ENCODE peak calls at places on chromosome 20, in six cellular contexts. One of them, this sample, is unnamed.

GRCh38 chr20:59446361-59446760 is 145.9 kb downstream of the EDN3 start:
- DNase-seq in HCT116: no peak
- DNase-seq in body of pancreas: no peak
- DNase-seq in psoas muscle: no peak
- DNase-seq in ascending aorta: no peak
- DNase-seq in SK-N-SH: no peak
- DNase-seq in this sample: no peak

GRCh38 chr20:5104479-5104878 is 15.3 kb downstream of the PCNA start:
- DNase-seq in body of pancreas: no peak
- DNase-seq in psoas muscle: no peak
- DNase-seq in ascending aorta: no peak
- DNase-seq in SK-N-SH: no peak
- DNase-seq in HCT116: no peak
- DNase-seq in this sample: no peak

GRCh38 chr20:9156529-9157280 is 87.8 kb downstream of the PLCB4 start:
- DNase-seq in psoas muscle: no peak
- DNase-seq in ascending aorta: no peak
- DNase-seq in SK-N-SH: no peak
- DNase-seq in body of pancreas: no peak
- DNase-seq in HCT116: no peak
- DNase-seq in this sample: no peak

GRCh38 chr20:38554986-38555385 is 26.0 kb upstream of the ADIG start:
- DNase-seq in ascending aorta: no peak
- DNase-seq in body of pancreas: no peak
- DNase-seq in SK-N-SH: no peak
- DNase-seq in psoas muscle: no peak
- DNase-seq in HCT116: no peak
- DNase-seq in this sample: no peak

GRCh38 chr20:13101276-13101675 is 92.5 kb downstream of the SPTLC3 start:
- DNase-seq in HCT116: no peak
- DNase-seq in psoas muscle: no peak
- DNase-seq in SK-N-SH: no peak
- DNase-seq in ascending aorta: no peak
- DNase-seq in body of pancreas: no peak
- DNase-seq in this sample: no peak

GRCh38 chr20:24755411-24755922 is 193.6 kb upstream of the CST7 start:
- DNase-seq in HCT116: no peak
- DNase-seq in ascending aorta: no peak
- DNase-seq in body of pancreas: no peak
- DNase-seq in SK-N-SH: no peak
- DNase-seq in psoas muscle: no peak
- DNase-seq in this sample: no peak

GRCh38 chr20:13356087-13356486 is 135.0 kb downstream of the ISM1 start:
- DNase-seq in body of pancreas: no peak
- DNase-seq in psoas muscle: no peak
- DNase-seq in SK-N-SH: no peak
- DNase-seq in HCT116: no peak
- DNase-seq in ascending aorta: no peak
- DNase-seq in this sample: no peak

GRCh38 chr20:54415967-54416366 is 59.4 kb upstream of the DOK5 start:
- DNase-seq in body of pancreas: no peak
- DNase-seq in SK-N-SH: no peak
- DNase-seq in psoas muscle: no peak
- DNase-seq in ascending aorta: no peak
- DNase-seq in HCT116: no peak
- DNase-seq in this sample: no peak

GRCh38 chr20:35135867-35136586 is 11.1 kb downstream of the EDEM2 start:
- DNase-seq in body of pancreas: no peak
- DNase-seq in ascending aorta: no peak
- DNase-seq in HCT116: no peak
- DNase-seq in SK-N-SH: no peak
- DNase-seq in psoas muscle: peak; percentile 62
- DNase-seq in this sample: no peak

GRCh38 chr20:31709939-31710338 is 12.7 kb downstream of the BCL2L1 start:
- DNase-seq in ascending aorta: no peak
- DNase-seq in psoas muscle: no peak
- DNase-seq in HCT116: no peak
- DNase-seq in body of pancreas: no peak
- DNase-seq in SK-N-SH: no peak
- DNase-seq in this sample: no peak

GRCh38 chr20:49562341-49563014 is 5.5 kb downstream of the PTGIS start:
- DNase-seq in HCT116: peak; percentile 23
- DNase-seq in SK-N-SH: no peak
- DNase-seq in psoas muscle: peak; percentile 85
- DNase-seq in ascending aorta: peak; percentile 87
- DNase-seq in body of pancreas: peak; percentile 23
- DNase-seq in this sample: no peak

GRCh38 chr20:58715709-58716475 is 23.3 kb downstream of the NPEPL1 start:
- DNase-seq in HCT116: no peak
- DNase-seq in SK-N-SH: peak; percentile 25
- DNase-seq in psoas muscle: peak; percentile 29
- DNase-seq in body of pancreas: no peak
- DNase-seq in ascending aorta: no peak
- DNase-seq in this sample: peak; percentile 9

GRCh38 chr20:31967830-31968249 is at the start of gene XKR7:
- DNase-seq in body of pancreas: no peak
- DNase-seq in SK-N-SH: peak; percentile 94
- DNase-seq in psoas muscle: no peak
- DNase-seq in HCT116: no peak
- DNase-seq in ascending aorta: no peak
- DNase-seq in this sample: no peak

GRCh38 chr20:58374906-58375760 is 13.9 kb upstream of the VAPB start:
- DNase-seq in body of pancreas: no peak
- DNase-seq in SK-N-SH: no peak
- DNase-seq in HCT116: no peak
- DNase-seq in ascending aorta: no peak
- DNase-seq in psoas muscle: no peak
- DNase-seq in this sample: no peak

GRCh38 chr20:37294262-37294981 is 5.0 kb downstream of the MANBAL start:
- DNase-seq in SK-N-SH: no peak
- DNase-seq in HCT116: no peak
- DNase-seq in ascending aorta: no peak
- DNase-seq in body of pancreas: no peak
- DNase-seq in psoas muscle: no peak
- DNase-seq in this sample: no peak

GRCh38 chr20:22583773-22584629 is at the start of gene FOXA2:
- DNase-seq in HCT116: no peak
- DNase-seq in psoas muscle: no peak
- DNase-seq in ascending aorta: no peak
- DNase-seq in body of pancreas: peak; percentile 92
- DNase-seq in SK-N-SH: no peak
- DNase-seq in this sample: no peak

GRCh38 chr20:49156481-49156880 is 31.7 kb downstream of the STAU1 start:
- DNase-seq in HCT116: no peak
- DNase-seq in ascending aorta: no peak
- DNase-seq in psoas muscle: no peak
- DNase-seq in SK-N-SH: no peak
- DNase-seq in body of pancreas: no peak
- DNase-seq in this sample: no peak

GRCh38 chr20:3042621-3043020 is 801 bp upstream of the GNRH2 start:
- DNase-seq in SK-N-SH: no peak
- DNase-seq in body of pancreas: no peak
- DNase-seq in HCT116: no peak
- DNase-seq in psoas muscle: peak; percentile 78
- DNase-seq in ascending aorta: no peak
- DNase-seq in this sample: no peak

DNA sequence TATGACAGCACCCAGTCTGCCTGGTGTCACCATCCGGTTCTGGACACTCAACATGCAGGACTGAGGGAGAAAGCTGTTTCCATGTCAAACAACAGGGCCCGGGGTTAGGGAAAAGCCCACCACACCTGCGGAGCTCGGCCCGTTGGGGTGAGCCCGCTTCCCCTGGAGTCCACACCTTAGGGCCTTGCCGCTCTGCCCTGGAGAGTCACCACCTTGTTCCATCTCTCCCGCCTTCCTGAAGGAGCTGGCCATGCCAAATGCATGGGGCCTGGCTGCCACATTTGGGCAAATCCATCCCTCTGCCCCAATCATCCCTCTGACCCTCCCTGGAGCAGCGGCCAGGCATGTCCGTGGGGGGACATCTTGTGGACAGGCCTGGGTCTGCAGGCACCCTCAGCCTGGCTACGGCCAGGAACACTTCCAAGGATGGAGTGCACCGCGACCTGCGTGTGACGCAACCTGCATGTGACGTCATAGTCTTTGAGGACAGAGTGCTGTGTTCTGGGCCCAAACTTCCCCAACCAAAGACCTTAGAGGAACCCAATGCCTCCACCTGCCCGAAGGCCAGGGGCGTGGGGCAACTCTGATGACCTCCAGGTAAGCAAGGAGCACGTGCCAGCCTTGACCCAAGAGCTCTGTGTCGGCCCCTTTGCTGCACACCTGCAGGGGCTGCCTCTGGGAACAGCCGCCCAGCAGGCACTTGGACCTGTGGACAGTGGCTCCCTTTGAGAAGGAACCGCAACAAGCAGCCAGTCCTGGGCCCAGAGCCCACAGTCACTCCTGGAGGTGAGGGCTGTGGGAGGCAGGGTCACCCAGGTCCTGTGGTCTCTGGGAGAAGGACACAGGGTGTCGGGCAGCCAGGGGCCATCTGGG is 1.7 kb downstream of the CABLES2 start:
- DNase-seq in ascending aorta: no peak
- DNase-seq in psoas muscle: peak; percentile 78
- DNase-seq in body of pancreas: peak; percentile 37
- DNase-seq in HCT116: no peak
- DNase-seq in SK-N-SH: peak; percentile 87
- DNase-seq in this sample: no peak
- TF ChIP-seq CTCF in ascending aorta: peak; percentile 60
- TF ChIP-seq CTCF in psoas muscle: peak; percentile 59
- TF ChIP-seq CTCF in body of pancreas: peak; percentile 18
- TF ChIP-seq CTCF in HCT116: peak; percentile 58
- TF ChIP-seq CTCF in SK-N-SH: peak; percentile 51
- TF ChIP-seq CTCF in this sample: no peak

DNA sequence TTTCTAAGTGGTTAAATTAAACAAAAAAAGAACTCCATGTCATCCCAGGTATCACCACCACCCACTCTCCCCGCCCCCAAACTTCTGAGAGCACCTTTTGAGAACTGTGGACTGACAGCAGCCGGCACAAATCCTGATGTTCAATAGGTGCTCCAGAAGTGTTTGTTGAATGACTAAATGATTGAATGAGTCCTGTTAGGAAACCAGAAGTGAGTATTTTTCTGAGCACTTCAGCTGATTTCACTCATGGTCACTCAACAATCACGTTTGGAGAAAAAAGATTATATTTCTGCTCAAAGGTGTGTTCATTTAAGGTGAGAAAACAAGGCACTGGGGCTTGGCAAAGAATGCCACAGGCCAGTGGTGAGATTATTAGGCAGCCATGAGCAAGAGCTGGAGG is 6.2 kb upstream of the HNF4A start:
- DNase-seq in HCT116: no peak
- DNase-seq in body of pancreas: no peak
- DNase-seq in psoas muscle: no peak
- DNase-seq in SK-N-SH: no peak
- DNase-seq in ascending aorta: no peak
- DNase-seq in this sample: no peak
- TF ChIP-seq CTCF in HCT116: no peak
- TF ChIP-seq CTCF in body of pancreas: no peak
- TF ChIP-seq CTCF in psoas muscle: no peak
- TF ChIP-seq CTCF in SK-N-SH: no peak
- TF ChIP-seq CTCF in ascending aorta: no peak
- TF ChIP-seq CTCF in this sample: no peak

DNA sequence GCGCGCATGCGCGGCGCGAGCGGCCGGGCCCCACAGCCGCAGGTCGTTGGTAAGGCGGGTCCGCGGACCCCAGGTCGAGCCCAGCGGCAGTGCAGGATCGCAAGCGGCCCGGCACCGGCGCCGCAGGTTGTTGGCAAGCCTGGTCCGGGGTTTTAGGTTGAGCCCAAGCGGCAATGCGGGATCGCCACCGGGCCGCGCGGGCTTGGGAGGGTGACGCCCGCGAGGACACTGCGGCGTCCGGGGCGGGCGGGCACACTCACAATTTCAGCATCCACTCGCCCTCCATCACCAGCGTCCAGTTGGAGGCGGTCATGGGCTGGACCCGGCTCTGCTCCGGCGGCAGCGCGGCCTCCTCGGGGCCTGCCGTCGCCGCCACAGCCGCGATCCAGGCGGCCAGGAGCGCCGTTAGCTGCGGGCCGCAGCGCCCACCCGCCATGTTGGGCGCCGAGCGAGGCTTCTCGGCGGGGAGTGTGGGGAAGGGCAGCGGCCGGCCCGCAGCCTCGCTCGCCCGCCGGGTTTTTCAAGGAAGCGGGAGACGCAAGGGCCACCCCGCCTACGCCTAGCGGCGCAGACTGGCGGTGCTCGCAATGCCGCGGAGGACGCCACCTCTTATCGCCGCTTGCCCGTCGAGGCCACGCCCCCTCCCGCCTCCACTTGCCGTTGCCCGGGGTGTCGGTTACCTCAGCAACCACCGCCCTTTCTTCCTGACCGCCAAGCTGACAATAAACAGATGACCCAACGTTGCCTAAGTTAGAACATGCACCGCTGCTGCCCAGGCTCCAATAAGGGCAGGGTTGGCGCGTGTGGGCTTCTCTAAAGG is at the start of gene TMX4:
- DNase-seq in SK-N-SH: peak; percentile 96
- DNase-seq in body of pancreas: peak; percentile 99
- DNase-seq in ascending aorta: peak; percentile 93
- DNase-seq in HCT116: peak; percentile 85
- DNase-seq in psoas muscle: peak; percentile 99
- DNase-seq in this sample: peak; percentile 92
- TF ChIP-seq CTCF in SK-N-SH: peak; percentile 52
- TF ChIP-seq CTCF in body of pancreas: peak; percentile 41
- TF ChIP-seq CTCF in ascending aorta: peak; percentile 25
- TF ChIP-seq CTCF in HCT116: peak; percentile 40
- TF ChIP-seq CTCF in psoas muscle: peak; percentile 62
- TF ChIP-seq CTCF in this sample: no peak

GRCh38 chr20:48051810-48052491 is 266.7 kb upstream of the SULF2 start:
- DNase-seq in body of pancreas: no peak
- DNase-seq in psoas muscle: no peak
- DNase-seq in SK-N-SH: peak; percentile 69
- DNase-seq in HCT116: no peak
- DNase-seq in ascending aorta: no peak
- DNase-seq in this sample: no peak

GRCh38 chr20:48052492-48052870 is 267.2 kb upstream of the SULF2 start:
- DNase-seq in HCT116: no peak
- DNase-seq in SK-N-SH: peak; percentile 57
- DNase-seq in psoas muscle: no peak
- DNase-seq in body of pancreas: no peak
- DNase-seq in ascending aorta: no peak
- DNase-seq in this sample: no peak

GRCh38 chr20:48049171-48049570 is 263.9 kb upstream of the SULF2 start:
- DNase-seq in SK-N-SH: no peak
- DNase-seq in HCT116: no peak
- DNase-seq in psoas muscle: no peak
- DNase-seq in body of pancreas: no peak
- DNase-seq in ascending aorta: no peak
- DNase-seq in this sample: no peak

GRCh38 chr20:48047453-48047852 is 262.2 kb upstream of the SULF2 start:
- DNase-seq in HCT116: no peak
- DNase-seq in ascending aorta: no peak
- DNase-seq in body of pancreas: no peak
- DNase-seq in SK-N-SH: no peak
- DNase-seq in psoas muscle: no peak
- DNase-seq in this sample: no peak

DNA sequence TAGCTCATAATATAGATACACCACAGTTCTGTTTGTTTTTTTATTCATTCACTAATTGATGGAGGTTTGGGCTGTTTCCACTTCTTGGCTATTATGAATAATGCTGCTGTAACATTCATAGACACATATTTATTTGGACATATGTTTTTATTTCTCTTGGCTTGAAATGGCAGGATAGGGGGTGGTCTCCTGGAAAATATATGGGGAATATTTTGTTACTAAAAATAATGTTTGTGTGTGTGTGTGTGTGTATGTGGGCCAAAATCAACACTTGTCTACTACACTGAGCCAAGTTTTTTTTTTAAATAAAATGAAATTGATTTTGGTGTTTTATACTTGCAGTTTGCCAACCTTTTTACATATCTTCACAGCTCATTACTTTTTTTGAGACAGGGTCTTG is 264.4 kb upstream of the SULF2 start:
- DNase-seq in HCT116: no peak
- DNase-seq in body of pancreas: no peak
- DNase-seq in psoas muscle: no peak
- DNase-seq in ascending aorta: no peak
- DNase-seq in SK-N-SH: no peak
- DNase-seq in this sample: no peak
- TF ChIP-seq CTCF in HCT116: no peak
- TF ChIP-seq CTCF in body of pancreas: no peak
- TF ChIP-seq CTCF in psoas muscle: no peak
- TF ChIP-seq CTCF in ascending aorta: no peak
- TF ChIP-seq CTCF in SK-N-SH: no peak
- TF ChIP-seq CTCF in this sample: no peak

This sample was measured in natural killer cell.